ENCODE peak calls at places on chromosomes 5 and 9, in four cellular contexts. One of them, this sample, is unnamed.

GRCh38 chr9:108786756-108787663 is 68.8 kb downstream of the ACTL7B start:
- DNase-seq in mesendoderm: peak; percentile 50
- DNase-seq in IMR-90: peak; percentile 1
- DNase-seq in H1: no peak
- DNase-seq in this sample: no peak

GRCh38 chr9:8955315-8955714 is 1155.7 kb upstream of the DMAC1 start:
- DNase-seq in mesendoderm: peak; percentile 73
- DNase-seq in IMR-90: no peak
- DNase-seq in H1: no peak
- DNase-seq in this sample: no peak

GRCh38 chr9:114141553-114142548 is 13.5 kb upstream of the COL27A1 start:
- DNase-seq in mesendoderm: no peak
- DNase-seq in IMR-90: peak; percentile 41
- DNase-seq in H1: no peak
- DNase-seq in this sample: no peak

GRCh38 chr9:130852801-130853200 is 17.7 kb downstream of the ABL1 start:
- DNase-seq in mesendoderm: no peak
- DNase-seq in IMR-90: no peak
- DNase-seq in H1: no peak
- DNase-seq in this sample: no peak

GRCh38 chr9:21135736-21136135 is 5.9 kb downstream of the IFNW1 start:
- DNase-seq in mesendoderm: no peak
- DNase-seq in IMR-90: no peak
- DNase-seq in H1: no peak
- DNase-seq in this sample: no peak

GRCh38 chr5:48192-48591 is 43.8 kb upstream of the PLEKHG4B start:
- DNase-seq in mesendoderm: no peak
- DNase-seq in IMR-90: no peak
- DNase-seq in H1: no peak
- DNase-seq in this sample: peak; percentile 36

GRCh38 chr5:106171708-106172107 is 1499.0 kb downstream of the EFNA5 start:
- DNase-seq in mesendoderm: peak; percentile 65
- DNase-seq in IMR-90: peak; percentile 38
- DNase-seq in H1: no peak
- DNase-seq in this sample: no peak

GRCh38 chr9:16450043-16450442 is 420.4 kb downstream of the BNC2 start:
- DNase-seq in mesendoderm: no peak
- DNase-seq in IMR-90: no peak
- DNase-seq in H1: no peak
- DNase-seq in this sample: no peak

GRCh38 chr5:55638455-55638854 is 73.7 kb downstream of the SLC38A9 start:
- DNase-seq in mesendoderm: no peak
- DNase-seq in IMR-90: peak; percentile 31
- DNase-seq in H1: no peak
- DNase-seq in this sample: no peak

GRCh38 chr5:149452007-149452664 is 73.0 kb upstream of the IL17B start:
- DNase-seq in mesendoderm: peak; percentile 95
- DNase-seq in IMR-90: peak; percentile 53
- DNase-seq in H1: no peak
- DNase-seq in this sample: peak; percentile 74

GRCh38 chr5:151195622-151196021 is 28.3 kb downstream of the CCDC69 start:
- DNase-seq in mesendoderm: no peak
- DNase-seq in IMR-90: no peak
- DNase-seq in H1: no peak
- DNase-seq in this sample: no peak

GRCh38 chr5:108747111-108748009 is at the start of gene FER:
- DNase-seq in mesendoderm: peak; percentile 54
- DNase-seq in IMR-90: peak; percentile 79
- DNase-seq in H1: no peak
- DNase-seq in this sample: no peak

GRCh38 chr5:73540192-73540591 is 25.2 kb downstream of the ANKRA2 start:
- DNase-seq in mesendoderm: no peak
- DNase-seq in IMR-90: peak; percentile 90
- DNase-seq in H1: no peak
- DNase-seq in this sample: no peak

GRCh38 chr9:88694625-88695024 is 159.6 kb downstream of the NXNL2 start:
- DNase-seq in mesendoderm: no peak
- DNase-seq in IMR-90: peak; percentile 87
- DNase-seq in H1: no peak
- DNase-seq in this sample: no peak

GRCh38 chr9:131366745-131367401 is 27.0 kb upstream of the PRRC2B start:
- DNase-seq in mesendoderm: peak; percentile 72
- DNase-seq in IMR-90: peak; percentile 49
- DNase-seq in H1: no peak
- DNase-seq in this sample: peak; percentile 64

GRCh38 chr5:88140396-88140862 is 128.2 kb downstream of the TMEM161B start:
- DNase-seq in mesendoderm: no peak
- DNase-seq in IMR-90: no peak
- DNase-seq in H1: peak; percentile 38
- DNase-seq in this sample: peak; percentile 91

GRCh38 chr5:138305797-138306196 is 25.8 kb downstream of the CDC25C start:
- DNase-seq in mesendoderm: no peak
- DNase-seq in IMR-90: no peak
- DNase-seq in H1: no peak
- DNase-seq in this sample: no peak

GRCh38 chr9:94825620-94825958 is 99.1 kb downstream of the AOPEP start:
- DNase-seq in mesendoderm: no peak
- DNase-seq in IMR-90: no peak
- DNase-seq in H1: no peak
- DNase-seq in this sample: no peak

GRCh38 chr5:93208156-93208895 is 372.7 kb downstream of the NR2F1-AS1 start:
- DNase-seq in mesendoderm: no peak
- DNase-seq in IMR-90: no peak
- DNase-seq in H1: no peak
- DNase-seq in this sample: no peak

GRCh38 chr5:168881427-168882149 is 302.4 kb upstream of the PANK3 start:
- DNase-seq in mesendoderm: peak; percentile 93
- DNase-seq in IMR-90: no peak
- DNase-seq in H1: peak; percentile 63
- DNase-seq in this sample: peak; percentile 88

GRCh38 chr5:6820851-6821479 is 107.7 kb downstream of the TENT4A start:
- DNase-seq in mesendoderm: peak; percentile 82
- DNase-seq in IMR-90: no peak
- DNase-seq in H1: peak; percentile 59
- DNase-seq in this sample: peak; percentile 76

GRCh38 chr9:17121264-17121663 is 13.6 kb upstream of the CNTLN start:
- DNase-seq in mesendoderm: peak; percentile 33
- DNase-seq in IMR-90: no peak
- DNase-seq in H1: no peak
- DNase-seq in this sample: peak; percentile 32

GRCh38 chr5:17190242-17190778 is 27.1 kb upstream of the BASP1 start:
- DNase-seq in mesendoderm: peak; percentile 76
- DNase-seq in IMR-90: peak; percentile 84
- DNase-seq in H1: no peak
- DNase-seq in this sample: no peak

GRCh38 chr5:134053314-134053839 is 48.6 kb upstream of the VDAC1 start:
- DNase-seq in mesendoderm: no peak
- DNase-seq in IMR-90: no peak
- DNase-seq in H1: no peak
- DNase-seq in this sample: peak; percentile 63

GRCh38 chr9:35575478-35575877 is 29.6 kb upstream of the TESK1 start:
- DNase-seq in mesendoderm: no peak
- DNase-seq in IMR-90: no peak
- DNase-seq in H1: no peak
- DNase-seq in this sample: no peak

GRCh38 chr9:77770340-77770739 is 122.2 kb upstream of the GNA14 start:
- DNase-seq in mesendoderm: no peak
- DNase-seq in IMR-90: no peak
- DNase-seq in H1: no peak
- DNase-seq in this sample: no peak

GRCh38 chr5:147437161-147437596 is 72.7 kb downstream of the DPYSL3 start:
- DNase-seq in mesendoderm: no peak
- DNase-seq in IMR-90: peak; percentile 21
- DNase-seq in H1: no peak
- DNase-seq in this sample: no peak

GRCh38 chr9:15578719-15579118 is 25.9 kb downstream of the CCDC171 start:
- DNase-seq in mesendoderm: no peak
- DNase-seq in IMR-90: peak; percentile 85
- DNase-seq in H1: no peak
- DNase-seq in this sample: no peak

GRCh38 chr5:82107277-82107676 is 135.5 kb downstream of the ATG10 start:
- DNase-seq in mesendoderm: peak; percentile 21
- DNase-seq in IMR-90: peak; percentile 19
- DNase-seq in H1: no peak
- DNase-seq in this sample: no peak

GRCh38 chr5:124923131-124923530 is 176.7 kb upstream of the ZNF608 start:
- DNase-seq in mesendoderm: no peak
- DNase-seq in IMR-90: peak; percentile 24
- DNase-seq in H1: no peak
- DNase-seq in this sample: no peak

GRCh38 chr5:124583469-124584350 is 162.7 kb downstream of the ZNF608 start:
- DNase-seq in mesendoderm: no peak
- DNase-seq in IMR-90: peak; percentile 95
- DNase-seq in H1: no peak
- DNase-seq in this sample: no peak

GRCh38 chr9:136190656-136191548 is 14.0 kb downstream of the LHX3 start:
- DNase-seq in mesendoderm: no peak
- DNase-seq in IMR-90: no peak
- DNase-seq in H1: no peak
- DNase-seq in this sample: no peak

GRCh38 chr5:149724884-149725283 is 5.2 kb upstream of the PPARGC1B start:
- DNase-seq in mesendoderm: no peak
- DNase-seq in IMR-90: no peak
- DNase-seq in H1: no peak
- DNase-seq in this sample: no peak

GRCh38 chr5:126455264-126455663 is 32.1 kb downstream of the GRAMD2B start:
- DNase-seq in mesendoderm: no peak
- DNase-seq in IMR-90: no peak
- DNase-seq in H1: no peak
- DNase-seq in this sample: no peak

GRCh38 chr5:126454081-126454480 is 30.9 kb downstream of the GRAMD2B start:
- DNase-seq in mesendoderm: no peak
- DNase-seq in IMR-90: no peak
- DNase-seq in H1: no peak
- DNase-seq in this sample: no peak

GRCh38 chr5:126456217-126456616 is 33.0 kb downstream of the GRAMD2B start:
- DNase-seq in mesendoderm: no peak
- DNase-seq in IMR-90: no peak
- DNase-seq in H1: no peak
- DNase-seq in this sample: no peak

GRCh38 chr5:126454535-126454934 is 31.3 kb downstream of the GRAMD2B start:
- DNase-seq in mesendoderm: no peak
- DNase-seq in IMR-90: no peak
- DNase-seq in H1: no peak
- DNase-seq in this sample: no peak

DNA sequence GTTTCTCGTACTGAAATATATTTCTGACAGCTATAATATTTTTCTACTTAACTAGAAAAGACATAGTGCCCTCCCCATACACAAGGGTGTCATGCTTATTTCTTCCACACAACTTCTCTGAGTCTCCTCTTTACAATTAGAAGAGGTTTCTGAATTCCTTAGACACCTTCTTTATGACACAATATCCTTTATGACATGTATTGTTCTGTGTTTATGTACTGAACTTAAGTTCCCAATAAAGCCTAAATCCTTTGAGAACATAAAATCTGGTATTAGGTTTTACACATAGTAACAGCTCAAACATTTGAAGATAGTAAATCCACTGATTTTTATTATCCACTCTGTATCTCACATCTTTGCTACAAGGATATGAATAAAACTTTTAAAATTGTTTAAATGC is 32.5 kb downstream of the GRAMD2B start:
- DNase-seq in mesendoderm: no peak
- DNase-seq in IMR-90: no peak
- DNase-seq in H1: no peak
- DNase-seq in this sample: no peak
- H3K4ac ChIP-seq in mesendoderm: no peak overlapping the region
- H3K4ac ChIP-seq in IMR-90: no peak overlapping the region
- H3K4ac ChIP-seq in H1: no peak overlapping the region
- H3K4ac ChIP-seq in this sample: no peak overlapping the region

GRCh38 chr9:37913480-37914153 is 9.7 kb upstream of the SLC25A51 start:
- DNase-seq in mesendoderm: peak; percentile 95
- DNase-seq in IMR-90: peak; percentile 72
- DNase-seq in H1: peak; percentile 82
- DNase-seq in this sample: peak; percentile 92
- H3K56ac ChIP-seq in mesendoderm: no peak overlapping the region
- H3K56ac ChIP-seq in IMR-90: no peak overlapping the region
- H3K56ac ChIP-seq in H1: no peak overlapping the region
- H3K56ac ChIP-seq in this sample: no peak overlapping the region

GRCh38 chr9:135129137-135129695 is 41.7 kb downstream of the OLFM1 start:
- DNase-seq in mesendoderm: no peak
- DNase-seq in IMR-90: no peak
- DNase-seq in H1: no peak
- DNase-seq in this sample: no peak
- H2BK15ac ChIP-seq in mesendoderm: no peak overlapping the region
- H2BK15ac ChIP-seq in IMR-90: no peak overlapping the region
- H2BK15ac ChIP-seq in H1: no peak overlapping the region
- H2BK15ac ChIP-seq in this sample: no peak overlapping the region

DNA sequence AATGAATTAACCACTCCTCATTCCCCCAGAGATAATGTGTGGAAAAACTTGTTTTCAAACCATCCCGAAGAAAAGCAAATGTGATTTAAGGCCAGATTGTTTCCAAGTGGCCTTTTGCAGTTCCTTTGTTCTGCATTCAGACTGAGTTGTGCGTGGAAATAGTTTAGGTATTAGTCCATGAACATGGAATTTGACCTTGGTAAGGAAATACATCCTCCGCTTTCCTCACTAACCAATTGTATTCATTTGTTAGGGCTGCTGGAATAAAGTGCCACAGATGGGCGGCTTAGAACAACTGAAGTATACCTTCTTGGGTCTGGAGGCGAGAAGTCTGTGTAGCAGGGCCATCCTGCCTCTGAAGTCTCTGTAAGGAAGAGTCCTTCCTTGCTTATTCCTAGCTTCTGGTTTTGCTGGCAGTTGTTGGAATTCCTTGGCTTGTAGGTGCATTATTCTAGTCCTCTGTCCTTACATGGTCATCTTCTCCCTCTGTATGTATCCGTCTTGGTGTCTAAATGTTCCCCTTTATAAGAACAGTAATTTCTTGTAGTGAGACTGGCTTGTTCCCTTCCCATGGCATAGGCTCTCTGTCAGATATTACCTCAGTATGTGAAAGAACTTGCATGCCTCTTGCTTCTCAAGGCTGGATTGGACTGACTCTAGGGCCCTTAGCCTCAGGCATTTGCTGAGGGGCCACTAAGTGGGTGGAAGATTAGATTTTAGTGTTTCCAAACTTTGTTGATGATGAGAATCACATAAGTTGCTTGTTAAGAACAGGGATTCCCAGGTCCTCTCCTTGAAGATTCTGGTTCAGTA is 53.9 kb downstream of the RAI14 start:
- DNase-seq in mesendoderm: peak; percentile 50
- DNase-seq in IMR-90: peak; percentile 95
- DNase-seq in H1: no peak
- DNase-seq in this sample: no peak
- H3K4ac ChIP-seq in mesendoderm: no peak overlapping the region
- H3K4ac ChIP-seq in IMR-90: peak overlapping the region; percentile 93
- H3K4ac ChIP-seq in H1: no peak overlapping the region
- H3K4ac ChIP-seq in this sample: no peak overlapping the region

GRCh38 chr5:68685861-68686260 is 408.0 kb upstream of the SLC30A5 start:
- DNase-seq in mesendoderm: no peak
- DNase-seq in IMR-90: no peak
- DNase-seq in H1: no peak
- DNase-seq in this sample: no peak
- H3K56ac ChIP-seq in mesendoderm: no peak overlapping the region
- H3K56ac ChIP-seq in IMR-90: no peak overlapping the region
- H3K56ac ChIP-seq in H1: no peak overlapping the region
- H3K56ac ChIP-seq in this sample: no peak overlapping the region

This sample was measured in H9.